ENCODE peak calls at places on chromosomes 2 and 18, in nine cellular contexts. T is GM12865; B is activated T-cell treated with anti-CD3 and anti-CD28 coated beads for 48 hours; S is NCI-H1105 treated with DMSO at 0.1 percent for 48 hours; L is adrenal gland; E is epithelial cell of esophagus; U is activated CD4-positive, alpha-beta T cell treated with anti-CD3 and anti-CD28 coated beads for 48 hours; Q is EH; I is astrocyte. A is an unnamed sample.

GRCh38 chr2:70726947-70727725 is 40.9 kb downstream of the ADD2 start:
- DNase-seq in T (no peak), B (no peak), S (no peak), L (no peak), E (peak; percentile 89), U (no peak), Q (peak; percentile 23), I (peak; percentile 79), A (no peak)

GRCh38 chr2:54572636-54573531 is 116.8 kb downstream of the SPTBN1 start:
- DNase-seq in T (peak; percentile 60), B (peak; percentile 49), S (no peak), L (no peak), E (peak; percentile 60), U (peak; percentile 72), Q (peak; percentile 68), I (peak; percentile 92), A (peak; percentile 36)

GRCh38 chr2:88638743-88639142 is 11.5 kb upstream of the EIF2AK3 start:
- DNase-seq in T (no peak), B (no peak), S (no peak), L (no peak), E (peak; percentile 66), U (peak; percentile 23), Q (peak; percentile 54), I (peak; percentile 67), A (no peak)

GRCh38 chr18:10453885-10454772 is at the start of gene APCDD1:
- DNase-seq in T (no peak), B (no peak), S (peak; percentile 14), L (peak; percentile 72), E (peak; percentile 9), U (no peak), Q (peak; percentile 43), I (no peak), A (no peak)

GRCh38 chr2:96233880-96234316 is 25.3 kb upstream of the STARD7 start:
- DNase-seq in T (peak; percentile 81), B (no peak), S (no peak), L (no peak), E (no peak), U (no peak), Q (no peak), I (no peak), A (no peak)

GRCh38 chr2:121161272-121161671 is 123.7 kb downstream of the TFCP2L1 start:
- DNase-seq in T (no peak), B (no peak), S (no peak), L (no peak), E (no peak), U (no peak), Q (no peak), I (no peak), A (no peak)

GRCh38 chr2:176455865-176456291 is 186.6 kb downstream of the MTX2 start:
- DNase-seq in T (peak; percentile 5), B (no peak), S (no peak), L (peak; percentile 25), E (no peak), U (no peak), Q (peak; percentile 33), I (peak; percentile 38), A (no peak)

GRCh38 chr2:233165895-233166661 is 85.4 kb upstream of the ATG16L1 start:
- DNase-seq in T (no peak), B (peak; percentile 1), S (no peak), L (peak; percentile 30), E (peak; percentile 31), U (peak; percentile 27), Q (no peak), I (no peak), A (no peak)

GRCh38 chr18:36354989-36355388 is 57.5 kb downstream of the FHOD3 start:
- DNase-seq in T (no peak), B (peak; percentile 29), S (no peak), L (no peak), E (peak; percentile 58), U (peak; percentile 46), Q (peak; percentile 83), I (peak; percentile 69), A (no peak)

GRCh38 chr2:71879509-71880184 is 268.0 kb downstream of the CYP26B1 start:
- DNase-seq in T (no peak), B (no peak), S (no peak), L (no peak), E (no peak), U (no peak), Q (no peak), I (no peak), A (no peak)

A was measured in stimulated activated CD4-positive, alpha-beta T cell treated with anti-CD3 and anti-CD28 coated beads, Interleukin-4, amount 100 ng/mL, for 1 hour.